ENCODE peak calls at places on chromosomes 7 and 10, in eight cellular contexts. T is GM23338, W is GM06990, G is pancreas, Q is K562, B is lower lobe of right lung, Z is heart left ventricle, N is adrenal gland. P is an unnamed sample.

GRCh38 chr10:99740933-99741559 is 9.0 kb downstream of the CUTC start:
- DNase-seq in T (no peak), W (no peak), G (no peak), Q (no peak), B (no peak), Z (no peak), N (no peak), P (no peak)

GRCh38 chr10:129097776-129098175 is 369.3 kb upstream of the MGMT start:
- DNase-seq in T (no peak), W (no peak), G (no peak), Q (no peak), B (no peak), Z (no peak), N (peak; percentile 5), P (no peak)

GRCh38 chr10:5746197-5746596 is 61.6 kb downstream of the TASOR2 start:
- DNase-seq in T (no peak), W (no peak), G (no peak), Q (no peak), B (no peak), Z (peak; percentile 63), N (no peak), P (no peak)

GRCh38 chr10:129039406-129040345 is 427.4 kb upstream of the MGMT start:
- DNase-seq in T (no peak), W (no peak), G (no peak), Q (no peak), B (no peak), Z (no peak), N (no peak), P (no peak)

GRCh38 chr10:61993676-61994401 is 92.3 kb downstream of the ARID5B start:
- DNase-seq in T (no peak), W (no peak), G (no peak), Q (no peak), B (no peak), Z (no peak), N (no peak), P (no peak)

GRCh38 chr7:101172005-101172853 is 6.9 kb upstream of the VGF start:
- DNase-seq in T (peak; percentile 87), W (peak; percentile 27), G (no peak), Q (no peak), B (no peak), Z (no peak), N (no peak), P (no peak)

GRCh38 chr10:11610855-11611247 is 599 bp downstream of the USP6NL start:
- DNase-seq in T (peak; percentile 46), W (no peak), G (peak; percentile 65), Q (peak; percentile 54), B (peak; percentile 51), Z (peak; percentile 45), N (peak; percentile 71), P (no peak)

GRCh38 chr10:52379287-52379686 is 65.2 kb downstream of the DKK1 start:
- DNase-seq in T (no peak), W (no peak), G (no peak), Q (no peak), B (no peak), Z (no peak), N (no peak), P (no peak)

GRCh38 chr7:131424219-131424822 is 96.6 kb downstream of the MKLN1 start:
- DNase-seq in T (peak; percentile 16), W (peak; percentile 6), G (no peak), Q (peak; percentile 32), B (no peak), Z (no peak), N (no peak), P (no peak)

GRCh38 chr7:152850420-152850819 is 90.9 kb downstream of the ACTR3B start:
- DNase-seq in T (no peak), W (no peak), G (no peak), Q (no peak), B (no peak), Z (no peak), N (no peak), P (no peak)

GRCh38 chr7:75642810-75643486 is 95.8 kb downstream of the HIP1 start:
- DNase-seq in T (peak; percentile 95), W (peak; percentile 39), G (no peak), Q (peak; percentile 83), B (peak; percentile 66), Z (no peak), N (peak; percentile 87), P (peak; percentile 62)

GRCh38 chr10:31479752-31480151 is 160.7 kb downstream of the ZEB1 start:
- DNase-seq in T (no peak), W (no peak), G (no peak), Q (no peak), B (no peak), Z (no peak), N (no peak), P (no peak)

GRCh38 chr10:122879339-122880273 is at the start of gene FAM24B:
- DNase-seq in T (peak; percentile 98), W (peak; percentile 92), G (peak; percentile 99), Q (peak; percentile 96), B (peak; percentile 93), Z (peak; percentile 96), N (peak; percentile 96), P (peak; percentile 96)

DNA sequence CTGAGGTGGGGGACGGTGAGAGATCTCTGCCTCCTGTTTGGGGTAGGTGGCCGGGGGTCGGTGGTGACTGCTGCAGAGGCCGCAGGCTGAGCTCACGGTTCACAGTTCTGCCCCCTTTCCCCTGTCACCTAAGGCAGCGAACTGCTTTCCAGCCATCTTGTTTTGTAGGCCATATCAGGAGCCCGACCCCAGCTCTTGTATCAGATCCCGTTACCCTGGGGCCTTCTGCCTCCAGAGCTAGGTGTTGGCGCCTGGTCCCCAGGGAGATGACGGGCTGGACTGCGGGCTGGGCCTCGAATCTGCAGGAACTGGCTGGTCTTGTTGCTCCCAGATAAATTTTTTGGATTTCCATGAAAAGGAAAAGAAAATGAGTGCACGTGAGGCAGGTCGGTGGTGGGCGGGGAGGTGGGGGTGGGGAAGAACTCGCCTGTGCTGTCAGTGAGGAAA is 183.0 kb downstream of the DNAJB6 start:
- DNase-seq in T (no peak), W (no peak), G (no peak), Q (no peak), B (no peak), Z (no peak), N (peak; percentile 25), P (no peak)
- H3K36me3 ChIP-seq in T (no peaks in the 10 kb centered on the region), W (no peaks in the 10 kb centered on the region), G (no peaks in the 10 kb centered on the region), Q (no peaks in the 10 kb centered on the region), B (no peaks in the 10 kb centered on the region), Z (no peaks in the 10 kb centered on the region), N (no peaks in the 10 kb centered on the region), P (no peaks in the 10 kb centered on the region)

DNA sequence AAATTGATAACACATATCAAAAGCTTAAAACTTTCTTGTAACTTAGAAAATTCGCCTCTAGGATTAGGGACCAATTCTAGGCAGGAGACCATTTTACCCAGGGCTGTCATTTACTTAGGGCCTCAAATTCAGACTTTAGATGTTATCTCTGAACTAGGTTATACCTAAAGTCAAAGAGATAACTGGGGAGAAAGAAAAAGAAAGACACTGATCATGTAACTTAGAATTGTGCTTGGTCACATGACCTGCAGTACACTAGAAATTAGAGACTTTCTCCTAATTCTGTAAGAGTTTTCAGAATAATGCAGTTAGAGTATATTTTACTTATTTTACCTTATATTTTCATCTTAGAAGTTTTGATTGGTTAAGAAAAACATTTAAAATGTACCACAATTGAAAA is 16.7 kb downstream of the ASB4 start:
- DNase-seq in T (no peak), W (no peak), G (no peak), Q (no peak), B (no peak), Z (no peak), N (no peak), P (no peak)
- H3K4me3 ChIP-seq in T (no peak overlapping the region), W (no peak overlapping the region), G (no peak overlapping the region), Q (no peak overlapping the region), B (no peak overlapping the region), Z (no peak overlapping the region), N (no peak overlapping the region), P (no peak overlapping the region)

DNA sequence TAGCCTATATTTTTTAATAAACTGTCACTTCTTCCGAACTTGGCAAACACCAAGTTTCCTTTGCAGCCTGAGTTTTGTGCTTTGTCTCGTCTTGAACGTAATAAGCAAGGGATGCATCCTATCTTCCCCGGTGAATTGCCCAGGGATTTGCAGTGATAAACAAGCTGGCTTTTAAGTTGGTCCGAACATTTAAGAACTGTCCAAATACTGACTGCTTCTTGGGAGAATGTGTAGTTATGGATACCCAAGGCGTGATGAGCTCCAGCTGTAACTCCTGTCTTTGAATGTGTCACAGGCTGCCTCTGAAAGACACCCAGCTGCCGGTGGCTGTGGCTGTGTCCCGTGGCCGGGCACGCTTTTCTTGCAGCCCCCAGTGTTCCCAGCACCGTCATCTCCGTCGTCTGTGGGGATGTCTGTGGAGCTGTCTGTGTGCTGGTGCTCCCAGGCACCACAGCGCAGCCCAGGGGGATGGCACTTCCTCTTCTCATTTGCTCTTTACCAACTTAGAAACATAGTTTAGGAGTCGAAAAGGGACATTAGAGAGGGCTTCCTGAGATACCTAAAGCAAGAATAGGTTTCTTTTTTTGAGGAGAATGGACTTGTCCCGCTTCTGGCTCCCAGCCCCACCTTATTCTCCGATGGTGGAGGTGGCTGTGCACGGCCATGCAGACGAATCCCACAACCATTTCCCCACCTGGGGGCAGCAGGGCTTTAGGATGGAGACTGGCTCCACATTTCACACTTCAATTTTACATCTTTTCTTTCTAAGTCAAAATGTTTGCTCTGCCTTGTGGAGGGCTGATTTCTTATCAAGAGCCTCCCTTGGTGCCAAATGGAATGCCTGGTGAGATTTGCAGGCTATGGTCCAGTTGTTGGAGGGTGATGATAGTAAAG is 118.2 kb downstream of the GLRX3 start:
- DNase-seq in T (no peak), W (no peak), G (no peak), Q (no peak), B (no peak), Z (no peak), N (peak; percentile 21), P (no peak)
- TF ChIP-seq CTCF in T (no peak), W (no peak), G (no peak), Q (no peak), B (no peak), Z (no peak), N (no peak), P (no peak)

GRCh38 chr10:49505589-49505988 is 33.3 kb downstream of the ERCC6 start:
- DNase-seq in T (no peak), W (no peak), G (no peak), Q (no peak), B (no peak), Z (no peak), N (no peak), P (no peak)
- H3K36me3 ChIP-seq in T (no peaks in the 10 kb centered on the region), W (no peaks in the 10 kb centered on the region), G (no peaks in the 10 kb centered on the region), Q (no peaks in the 10 kb centered on the region), B (peaks cover 30% of the 10 kb centered on the region), Z (peaks cover 22% of the 10 kb centered on the region), N (no peaks in the 10 kb centered on the region), P (no peaks in the 10 kb centered on the region)

GRCh38 chr7:125390866-125391265 is 461.2 kb upstream of the POT1 start:
- DNase-seq in T (no peak), W (no peak), G (no peak), Q (no peak), B (no peak), Z (no peak), N (no peak), P (no peak)
- H3K4me3 ChIP-seq in T (no peak overlapping the region), W (no peak overlapping the region), G (no peak overlapping the region), Q (no peak overlapping the region), B (no peak overlapping the region), Z (no peak overlapping the region), N (no peak overlapping the region), P (no peak overlapping the region)

P was measured in BE2C.